ENCODE peak calls at places on chromosomes 1 and 21, in six cellular contexts. I is fibroblast of lung; G is body of pancreas; A is effector memory CD4-positive, alpha-beta T cell; P is GM12865; N is tibial nerve. Q is an unnamed sample.

GRCh38 chr1:103958699-103959098 is 209.0 kb downstream of the AMY1C start:
- DNase-seq in P (peak), G (no peak), N (no peak), A (no peak), I (no peak), Q (no peak)

GRCh38 chr1:227094249-227094966 is 154.3 kb downstream of the COQ8A start:
- DNase-seq in N (no peak), P (no peak), G (peak), A (no peak), I (no peak), Q (no peak)

GRCh38 chr1:2382621-2383361 is 8.6 kb downstream of the MORN1 start:
- DNase-seq in P (peak), N (no peak), G (peak), I (peak), A (no peak), Q (no peak)

GRCh38 chr1:161382214-161383019 is 14.7 kb upstream of the CFAP126 start:
- DNase-seq in I (peak), P (peak), A (no peak), G (no peak), N (no peak), Q (no peak)

GRCh38 chr21:46129846-46130651 is 25.3 kb downstream of the FTCD start:
- DNase-seq in A (no peak), N (no peak), G (no peak), I (no peak), P (no peak), Q (no peak)

GRCh38 chr1:941588-942383 is 17.3 kb downstream of the NOC2L start:
- DNase-seq in A (no peak), G (peak), N (no peak), I (peak), P (no peak), Q (no peak)

GRCh38 chr1:23555949-23556640 is 3.2 kb downstream of the ID3 start:
- DNase-seq in A (no peak), I (peak), N (no peak), G (peak), P (peak), Q (no peak)

GRCh38 chr1:204513117-204513716 is 3.0 kb upstream of the MDM4 start:
- DNase-seq in P (peak), G (no peak), I (no peak), N (no peak), A (peak), Q (no peak)

GRCh38 chr21:37263827-37264226 is 3.3 kb downstream of the VPS26C start:
- DNase-seq in I (no peak), P (no peak), A (no peak), N (no peak), G (no peak), Q (no peak)

GRCh38 chr1:1013922-1014617 is 773 bp downstream of the ISG15 start:
- DNase-seq in G (peak), A (no peak), N (no peak), P (peak), I (peak), Q (no peak)

GRCh38 chr1:116393015-116393414 is 20.0 kb downstream of the ATP1A1 start:
- DNase-seq in I (no peak), P (no peak), G (no peak), N (no peak), A (no peak), Q (no peak)

GRCh38 chr1:29937356-29937755 is 701.0 kb downstream of the PTPRU start:
- DNase-seq in P (no peak), I (no peak), A (no peak), N (no peak), G (no peak), Q (no peak)

GRCh38 chr1:10429868-10430215 is 391 bp upstream of the CENPS start:
- DNase-seq in N (no peak), A (peak), P (no peak), I (peak), G (no peak), Q (no peak)

GRCh38 chr1:26853600-26853999 is 9.3 kb upstream of the SFN start:
- DNase-seq in P (no peak), I (no peak), G (no peak), N (no peak), A (no peak), Q (no peak)

GRCh38 chr1:201966171-201966570 is 10.9 kb downstream of the TIMM17A start:
- DNase-seq in I (no peak), P (peak), G (no peak), A (no peak), N (no peak), Q (no peak)

DNA sequence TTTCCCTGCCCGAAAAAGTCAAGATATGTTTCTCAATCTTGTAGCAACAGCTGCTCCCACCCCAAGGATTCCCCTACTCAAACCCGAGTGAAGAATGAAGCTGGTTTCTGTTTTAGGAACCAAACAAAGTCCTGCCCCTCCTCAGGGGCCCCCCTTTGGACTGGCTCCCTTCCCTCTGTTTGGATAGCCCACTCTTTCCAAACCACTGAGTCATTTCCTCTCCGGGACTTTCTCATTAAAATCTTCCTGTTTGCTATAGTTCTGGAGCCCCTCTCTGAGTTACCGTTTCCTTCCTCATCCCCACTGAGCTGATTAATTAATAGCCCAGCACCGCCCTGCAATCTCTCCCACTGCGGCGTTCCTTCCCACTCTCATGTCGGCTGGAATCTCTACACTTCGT is 101.0 kb downstream of the TSEN15 start:
- DNase-seq in A (no peak), G (no peak), N (no peak), I (peak), P (no peak), Q (no peak)
- H3K4me3 ChIP-seq in A (no peak), G (no peak), N (peak), I (peak), P (no peak), Q (no peak)

GRCh38 chr1:223394242-223394641 is 1.0 kb downstream of the CCDC185 start:
- DNase-seq in N (no peak), G (no peak), A (no peak), P (no peak), I (no peak), Q (no peak)

GRCh38 chr1:223390618-223391017 is 2.6 kb upstream of the CCDC185 start:
- DNase-seq in P (no peak), N (no peak), I (no peak), A (no peak), G (no peak), Q (no peak)

GRCh38 chr1:223394706-223395105 is 1.5 kb downstream of the CCDC185 start:
- DNase-seq in P (no peak), A (no peak), I (no peak), N (no peak), G (no peak), Q (no peak)

DNA sequence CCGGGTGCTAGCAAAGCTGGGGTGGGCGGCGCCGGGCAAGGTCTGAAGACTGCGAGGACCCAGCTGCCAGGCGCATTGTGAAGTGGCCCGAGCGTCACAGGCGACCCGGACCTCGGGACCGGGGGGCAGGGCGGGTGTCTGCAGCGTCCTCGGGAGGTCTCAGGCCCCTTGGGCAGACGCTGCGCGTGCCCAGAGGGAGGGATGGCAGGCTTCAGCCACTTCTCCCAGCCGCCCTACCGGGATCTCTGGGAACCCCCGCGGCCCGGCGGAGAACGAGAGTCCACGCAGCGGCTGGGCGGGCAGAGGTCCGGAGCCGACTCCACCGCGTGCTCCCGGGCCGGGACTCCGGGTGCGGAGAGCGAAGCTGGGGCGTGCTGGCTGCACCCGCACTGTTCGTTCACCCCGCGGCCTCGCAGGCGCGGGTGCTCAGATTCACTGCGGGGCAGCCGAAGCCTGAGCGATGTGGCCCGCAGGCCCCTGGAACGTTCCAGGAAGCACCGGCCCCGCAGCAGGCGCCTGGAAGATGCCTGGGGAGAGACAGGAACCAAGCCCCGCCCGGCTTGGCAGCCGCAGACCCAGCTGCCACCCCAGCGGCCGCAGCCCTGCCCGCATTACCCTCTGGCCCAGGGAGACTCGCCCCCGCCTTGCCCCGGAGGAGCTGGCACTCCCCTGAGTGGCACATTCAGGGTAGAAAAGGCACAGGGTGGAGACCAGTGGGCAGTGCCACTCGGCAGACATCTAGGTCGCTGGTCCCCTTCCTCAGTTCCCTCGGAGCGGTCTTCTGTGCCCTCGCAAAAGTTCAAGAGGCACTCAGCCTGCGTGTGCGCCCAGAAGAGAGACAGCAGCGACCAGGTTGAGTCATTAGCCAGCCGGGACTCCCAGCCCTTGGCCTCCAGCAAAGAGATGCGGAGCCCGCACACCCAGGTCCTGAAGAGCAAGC is at the start of gene CCDC185:
- DNase-seq in G (peak), A (no peak), N (no peak), I (no peak), P (no peak), Q (no peak)
- H3K4me3 ChIP-seq in G (no peak), A (peak), N (no peak), I (peak), P (no peak), Q (peak)

GRCh38 chr1:218349365-218350021 is 4.4 kb downstream of the TGFB2 start:
- DNase-seq in P (no peak), G (no peak), A (no peak), I (no peak), N (no peak), Q (no peak)

GRCh38 chr1:218350022-218350525 is 4.9 kb downstream of the TGFB2 start:
- DNase-seq in P (no peak), A (no peak), G (no peak), I (no peak), N (no peak), Q (no peak)

GRCh38 chr1:218350909-218351616 is 5.9 kb downstream of the TGFB2 start:
- DNase-seq in G (no peak), A (no peak), I (peak), N (no peak), P (no peak), Q (no peak)

GRCh38 chr1:218353656-218354055 is 8.5 kb downstream of the TGFB2 start:
- DNase-seq in P (no peak), A (no peak), I (no peak), N (no peak), G (no peak), Q (no peak)

DNA sequence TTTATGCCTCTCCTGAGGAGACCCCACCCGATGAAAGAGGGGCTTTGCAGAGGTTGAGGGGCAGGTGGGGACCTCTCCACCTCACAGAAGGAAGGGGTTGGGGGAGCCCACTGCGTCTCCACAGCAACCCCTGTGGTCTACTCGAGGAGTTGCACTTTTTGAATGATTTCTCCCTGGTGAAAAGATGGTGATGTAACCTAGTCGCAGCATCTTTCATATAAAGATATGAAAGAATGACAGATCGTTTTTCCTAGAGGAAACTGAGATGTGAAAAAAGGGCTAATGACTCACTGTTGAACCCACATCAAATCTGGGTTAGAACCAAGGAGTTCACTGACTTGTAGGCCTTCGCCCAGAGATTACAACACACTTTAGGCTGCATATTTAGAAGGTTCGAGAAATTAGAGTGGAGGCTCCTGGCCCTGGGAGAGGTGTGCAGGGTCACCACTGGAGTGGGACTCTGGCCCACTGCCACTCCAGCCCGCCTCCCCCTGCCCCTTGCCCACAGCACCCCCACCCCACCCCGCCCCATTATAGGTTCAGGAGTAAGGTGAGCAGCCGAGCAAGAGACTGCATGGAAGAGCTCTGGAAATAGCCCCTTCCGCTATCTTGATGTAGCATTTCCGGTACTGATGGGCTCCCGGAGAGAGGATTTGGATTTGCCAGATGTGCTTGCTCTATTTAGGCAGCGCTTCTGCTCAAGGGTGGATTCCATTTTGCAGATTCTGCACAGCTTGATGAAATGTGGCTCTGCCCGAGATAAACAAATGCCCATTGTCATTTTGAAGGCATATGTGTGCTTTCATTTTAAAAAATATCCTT is 6.7 kb downstream of the TGFB2 start:
- DNase-seq in P (peak), N (no peak), I (peak), A (no peak), G (no peak), Q (no peak)
- H3K4me3 ChIP-seq in P (no peak), N (peak), I (peak), A (peak), G (no peak), Q (no peak)

DNA sequence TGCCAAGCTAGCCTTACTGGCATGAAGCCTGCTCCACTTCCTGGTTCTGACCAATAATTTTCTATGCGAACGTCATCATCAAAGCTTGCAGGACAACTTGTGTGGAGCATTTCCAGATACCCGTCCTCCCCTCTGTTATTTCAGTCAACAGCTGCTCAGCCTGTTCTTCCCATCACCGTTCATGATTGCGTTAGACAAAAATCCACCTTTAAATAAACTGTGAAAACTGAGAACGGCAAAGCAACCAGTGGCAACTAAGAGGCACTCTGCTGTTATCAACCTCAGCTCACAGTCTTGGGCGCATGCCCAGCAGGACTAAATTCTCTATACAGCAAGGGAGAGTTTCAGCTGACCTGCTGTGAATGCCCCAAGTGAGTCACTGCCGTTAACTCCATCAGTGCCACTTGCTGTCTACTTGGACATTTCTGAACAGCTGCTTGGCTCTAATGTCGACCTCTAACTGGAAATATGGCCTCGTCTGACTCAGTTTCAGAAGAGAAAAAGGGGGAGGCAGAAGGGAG is 207.4 kb upstream of the RUNX1 start:
- DNase-seq in N (peak), P (no peak), I (peak), A (no peak), G (peak), Q (peak)
- H3K4me3 ChIP-seq in N (no peak), P (no peak), I (no peak), A (no peak), G (no peak), Q (peak)

DNA sequence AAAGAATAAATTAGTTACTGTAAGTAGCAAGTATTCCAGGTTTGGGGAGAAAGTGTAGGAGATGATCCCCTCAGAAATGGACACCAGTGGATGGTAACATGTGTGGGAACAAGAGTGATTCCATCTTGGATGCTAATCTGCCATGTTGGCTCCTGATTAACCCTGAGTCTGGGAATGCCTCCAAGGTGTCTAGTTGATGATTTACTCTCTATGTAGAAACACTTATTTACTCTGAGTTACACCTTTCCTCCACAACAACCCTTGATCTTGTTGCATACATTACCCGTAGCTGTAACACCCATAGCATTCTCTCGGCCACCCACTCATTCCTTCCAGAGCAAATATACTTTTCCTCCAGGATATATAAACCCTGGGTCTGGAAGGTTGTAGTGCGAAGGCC is 315.9 kb upstream of the GREM2 start:
- DNase-seq in I (no peak), P (no peak), A (no peak), G (no peak), N (no peak), Q (no peak)
- H3K4me3 ChIP-seq in I (no peak), P (no peak), A (no peak), G (no peak), N (no peak), Q (no peak)

GRCh38 chr1:176566004-176566975 is 103.3 kb downstream of the PAPPA2 start:
- DNase-seq in G (no peak), N (no peak), I (peak), A (no peak), P (no peak), Q (no peak)

GRCh38 chr1:176568185-176568584 is 105.2 kb downstream of the PAPPA2 start:
- DNase-seq in G (no peak), N (no peak), A (no peak), P (no peak), I (peak), Q (no peak)

GRCh38 chr1:176567190-176567794 is 104.3 kb downstream of the PAPPA2 start:
- DNase-seq in G (no peak), P (no peak), I (peak), N (no peak), A (no peak), Q (peak)
- H3K4me3 ChIP-seq in G (no peak), P (no peak), I (no peak), N (no peak), A (no peak), Q (no peak)

GRCh38 chr1:47191940-47192457 is 2.2 kb upstream of the PDZK1IP1 start:
- DNase-seq in N (no peak), G (no peak), I (no peak), P (no peak), A (no peak), Q (no peak)
- H3K4me3 ChIP-seq in N (no peak), G (no peak), I (no peak), P (no peak), A (no peak), Q (no peak)

GRCh38 chr1:45806129-45806528 is 2.7 kb downstream of the MAST2 start:
- DNase-seq in P (no peak), N (no peak), A (no peak), I (no peak), G (no peak), Q (no peak)
- H3K4me3 ChIP-seq in P (no peak), N (no peak), A (no peak), I (no peak), G (no peak), Q (no peak)

GRCh38 chr1:234724517-234725176 is 114.7 kb upstream of the IRF2BP2 start:
- DNase-seq in I (no peak), G (peak), N (peak), P (no peak), A (peak), Q (peak)
- H3K4me3 ChIP-seq in I (peak), G (no peak), N (peak), P (peak), A (peak), Q (peak)

Q was measured in LNCaP clone FGC.